ENCODE peak calls at places on chromosomes 4 and X, in seven cellular contexts. X is non-pigmented ciliary epithelial cell, E is astrocyte of the cerebellum, O is putamen, F is stromal cell of bone marrow, M is DMS53, G is tibial nerve. H is an unnamed sample.

GRCh38 chrX:39204945-39205344 is 403.7 kb downstream of the MID1IP1 start:
- DNase-seq in F (no peak), E (no peak), O (no peak), G (no peak), M (no peak), X (no peak), H (no peak)

GRCh38 chr4:158793021-158793420 is 24.2 kb downstream of the FNIP2 start:
- DNase-seq in M (no peak), X (no peak), E (no peak), F (no peak), G (no peak), O (no peak), H (no peak)

GRCh38 chrX:63963382-63963781 is 178.4 kb upstream of the ARHGEF9 start:
- DNase-seq in F (no peak), X (no peak), E (no peak), G (no peak), O (no peak), M (no peak), H (no peak)

GRCh38 chrX:133444196-133444595 is 28.9 kb upstream of the GPC4 start:
- DNase-seq in E (no peak), G (no peak), X (no peak), O (no peak), F (no peak), M (no peak), H (no peak)

GRCh38 chr4:27861381-27861787 is 1000.7 kb downstream of the STIM2 start:
- DNase-seq in M (peak), F (no peak), G (no peak), O (peak), X (peak), E (no peak), H (peak)

GRCh38 chr4:121155893-121156292 is 8.2 kb downstream of the TNIP3 start:
- DNase-seq in X (peak), O (no peak), M (peak), E (peak), F (peak), G (no peak), H (no peak)

GRCh38 chr4:44447563-44448504 is 775 bp downstream of the KCTD8 start:
- DNase-seq in F (no peak), O (peak), M (peak), G (peak), E (no peak), X (no peak), H (peak)

GRCh38 chr4:180485407-180485806 is 1757.8 kb upstream of the TENM3 start:
- DNase-seq in F (no peak), X (no peak), G (no peak), E (no peak), M (no peak), O (no peak), H (no peak)

GRCh38 chrX:45323387-45323786 is 122.7 kb upstream of the DIPK2B start:
- DNase-seq in E (no peak), F (no peak), G (no peak), X (no peak), M (peak), O (no peak), H (peak)

GRCh38 chr4:76687730-76688441 is 210.1 kb downstream of the SOWAHB start:
- DNase-seq in M (peak), E (no peak), F (no peak), O (no peak), X (no peak), G (no peak), H (peak)

GRCh38 chrX:1589356-1590130 is 1.9 kb upstream of the AKAP17A start:
- DNase-seq in X (no peak), M (no peak), G (no peak), O (no peak), E (no peak), F (no peak), H (no peak)

GRCh38 chrX:46758163-46758955 is 559 bp downstream of the SLC9A7 start:
- DNase-seq in M (peak), E (no peak), F (no peak), G (no peak), X (no peak), O (no peak), H (peak)

GRCh38 chr4:1044469-1045192 is 33.2 kb downstream of the FGFRL1 start:
- DNase-seq in G (no peak), F (no peak), M (no peak), O (no peak), E (no peak), X (no peak), H (no peak)

GRCh38 chr4:56388311-56388710 is 1.0 kb upstream of the AASDH start:
- DNase-seq in O (no peak), X (no peak), M (peak), G (no peak), E (no peak), F (no peak), H (peak)

GRCh38 chr4:121462660-121463261 is 81.9 kb upstream of the QRFPR start:
- DNase-seq in X (no peak), G (no peak), M (peak), O (peak), E (peak), F (peak), H (peak)

GRCh38 chr4:86223472-86223871 is 136.4 kb downstream of the MAPK10 start:
- DNase-seq in E (no peak), O (no peak), M (peak), X (peak), G (no peak), F (peak), H (peak)

GRCh38 chr4:150518559-150518958 is 63.4 kb upstream of the MAB21L2 start:
- DNase-seq in X (peak), E (peak), O (no peak), G (no peak), F (peak), M (peak), H (no peak)

GRCh38 chr4:86942185-86942666 is 7.4 kb downstream of the AFF1 start:
- DNase-seq in M (peak), G (no peak), X (no peak), F (no peak), E (no peak), O (no peak), H (no peak)

GRCh38 chr4:14188214-14188613 is 560.7 kb upstream of the BOD1L1 start:
- DNase-seq in E (no peak), X (no peak), G (no peak), F (no peak), O (no peak), M (no peak), H (no peak)

GRCh38 chrX:42530027-42530426 is 247.9 kb downstream of the PPP1R2C start:
- DNase-seq in M (peak), O (no peak), X (peak), G (no peak), F (peak), E (peak), H (no peak)

GRCh38 chrX:33840176-33840575 is 291.9 kb downstream of the FAM47A start:
- DNase-seq in E (no peak), X (no peak), O (no peak), G (no peak), M (peak), F (no peak), H (peak)

GRCh38 chr4:8142556-8142955 is 16.1 kb downstream of the ABLIM2 start:
- DNase-seq in G (no peak), X (no peak), F (no peak), E (no peak), O (no peak), M (no peak), H (no peak)

GRCh38 chrX:34300871-34301270 is 168.8 kb upstream of the FAM47A start:
- DNase-seq in G (no peak), F (peak), M (peak), X (no peak), O (peak), E (peak), H (peak)

GRCh38 chr4:85607624-85608023 is 132.7 kb downstream of the ARHGAP24 start:
- DNase-seq in F (no peak), E (no peak), M (peak), G (no peak), O (no peak), X (no peak), H (peak)

GRCh38 chrX:95367286-95367685 is 1317.4 kb upstream of the DIAPH2 start:
- DNase-seq in E (no peak), X (no peak), F (no peak), O (no peak), M (no peak), G (no peak), H (no peak)

GRCh38 chr4:138509346-138509745 is 267.2 kb upstream of the SLC7A11 start:
- DNase-seq in G (no peak), O (no peak), M (no peak), X (no peak), F (no peak), E (no peak), H (no peak)

GRCh38 chrX:5916945-5917344 is 311.7 kb downstream of the NLGN4X start:
- DNase-seq in X (no peak), E (no peak), O (no peak), F (no peak), G (no peak), M (no peak), H (peak)

GRCh38 chr4:15489551-15489950 is 19.9 kb downstream of the CC2D2A start:
- DNase-seq in G (no peak), X (no peak), F (no peak), E (no peak), O (no peak), M (no peak), H (no peak)

H was measured in NCI-H69.